ENCODE peak calls at places on chromosomes 4 and X, in four cellular contexts. U is GM12878, L is endothelial cell of umbilical vein, Y is K562. A is an unnamed sample.

GRCh38 chr4:82519072-82519471 is 42.7 kb downstream of the TMEM150C start:
- DNase-seq in U (no peak), L (peak), Y (no peak), A (no peak)

GRCh38 chr4:186105721-186106335 is 1.3 kb downstream of the FAM149A start:
- DNase-seq in U (no peak), L (no peak), Y (no peak), A (no peak)

GRCh38 chr4:102759835-102760644 is 728 bp downstream of the MANBA start:
- DNase-seq in U (peak), L (no peak), Y (no peak), A (peak)

GRCh38 chr4:165873298-165874071 is 448 bp downstream of the TLL1 start:
- DNase-seq in U (no peak), L (no peak), Y (no peak), A (no peak)

GRCh38 chr4:152415980-152416379 is 119.9 kb downstream of the FBXW7 start:
- DNase-seq in U (no peak), L (no peak), Y (no peak), A (no peak)

GRCh38 chr4:12041828-12042227 is 613.1 kb upstream of the HS3ST1 start:
- DNase-seq in U (no peak), L (no peak), Y (peak), A (peak)

GRCh38 chrX:29196501-29196900 is 609.3 kb downstream of the IL1RAPL1 start:
- DNase-seq in U (no peak), L (no peak), Y (no peak), A (no peak)

GRCh38 chr4:22962186-22962786 is 269.5 kb downstream of the GBA3 start:
- DNase-seq in U (no peak), L (no peak), Y (peak), A (peak)

GRCh38 chr4:45566896-45567603 is 556.8 kb downstream of the GABRG1 start:
- DNase-seq in U (no peak), L (no peak), Y (no peak), A (no peak)

GRCh38 chr4:10625130-10625529 is 59.4 kb downstream of the CLNK start:
- DNase-seq in U (no peak), L (no peak), Y (no peak), A (no peak)

GRCh38 chrX:134026732-134027311 is 41.4 kb upstream of the GPC3 start:
- DNase-seq in U (no peak), L (peak), Y (peak), A (peak)

GRCh38 chr4:119897260-119897659 is 169.4 kb downstream of the MAD2L1 start:
- DNase-seq in U (no peak), L (no peak), Y (no peak), A (no peak)

GRCh38 chr4:182448281-182449151 is 205.3 kb downstream of the TENM3 start:
- DNase-seq in U (no peak), L (peak), Y (peak), A (no peak)

GRCh38 chr4:170887396-170887795 is 797.6 kb upstream of the AADAT start:
- DNase-seq in U (no peak), L (no peak), Y (no peak), A (no peak)

GRCh38 chrX:13651150-13651549 is 1.8 kb upstream of the TCEANC start:
- DNase-seq in U (no peak), L (no peak), Y (no peak), A (no peak)

GRCh38 chrX:69362354-69362753 is 141.8 kb upstream of the NALF2 start:
- DNase-seq in U (no peak), L (no peak), Y (no peak), A (no peak)

GRCh38 chr4:27055226-27055760 is 194.7 kb downstream of the STIM2 start:
- DNase-seq in U (no peak), L (no peak), Y (no peak), A (no peak)

GRCh38 chr4:34170941-34171340 is 2073.4 kb downstream of the ARAP2 start:
- DNase-seq in U (no peak), L (no peak), Y (no peak), A (no peak)

GRCh38 chrX:88655460-88655859 is 91.6 kb upstream of the CPXCR1 start:
- DNase-seq in U (no peak), L (no peak), Y (no peak), A (no peak)

GRCh38 chr4:20368926-20369325 is 117.2 kb downstream of the SLIT2 start:
- DNase-seq in U (no peak), L (no peak), Y (no peak), A (no peak)

GRCh38 chr4:121717680-121718237 is 21.0 kb upstream of the ANXA5 start:
- DNase-seq in U (no peak), L (no peak), Y (no peak), A (no peak)

DNA sequence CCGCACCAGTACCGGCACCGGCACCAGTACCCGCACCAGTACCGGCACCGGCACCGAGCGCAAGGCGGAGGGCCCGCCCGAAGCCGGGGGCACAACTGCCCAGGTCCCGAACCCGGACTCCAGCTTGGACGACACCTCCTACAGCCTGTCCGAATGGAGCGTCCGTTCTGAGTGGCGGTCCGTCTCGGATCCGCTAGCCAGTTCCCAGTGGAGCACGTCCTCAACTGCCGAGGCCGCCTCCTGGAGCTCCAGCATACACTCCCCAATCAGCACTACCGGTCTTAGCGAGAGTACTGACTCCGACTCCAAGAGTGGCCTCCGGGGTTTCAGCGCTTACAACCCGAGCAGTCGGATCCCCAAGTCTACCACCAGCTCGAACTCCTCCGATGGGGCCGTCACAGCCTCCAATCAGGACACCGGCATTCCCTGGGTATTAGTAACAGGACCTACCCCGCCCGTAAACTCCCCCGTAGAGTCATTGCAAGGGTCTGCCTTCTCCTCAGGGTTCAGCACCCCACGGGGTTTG is 885 bp upstream of the MAOA start:
- DNase-seq in U (no peak), L (peak), Y (no peak), A (no peak)
- TF ChIP-seq POLR2A in U (no peak), L (no peak), Y (no peak), A (no peak)

GRCh38 chr4:184097240-184097619 is 120.4 kb downstream of the ENPP6 start:
- DNase-seq in U (no peak), L (no peak), Y (peak), A (no peak)
- TF ChIP-seq MYC in U (no peak), L (no peak), Y (no peak), A (no peak)

DNA sequence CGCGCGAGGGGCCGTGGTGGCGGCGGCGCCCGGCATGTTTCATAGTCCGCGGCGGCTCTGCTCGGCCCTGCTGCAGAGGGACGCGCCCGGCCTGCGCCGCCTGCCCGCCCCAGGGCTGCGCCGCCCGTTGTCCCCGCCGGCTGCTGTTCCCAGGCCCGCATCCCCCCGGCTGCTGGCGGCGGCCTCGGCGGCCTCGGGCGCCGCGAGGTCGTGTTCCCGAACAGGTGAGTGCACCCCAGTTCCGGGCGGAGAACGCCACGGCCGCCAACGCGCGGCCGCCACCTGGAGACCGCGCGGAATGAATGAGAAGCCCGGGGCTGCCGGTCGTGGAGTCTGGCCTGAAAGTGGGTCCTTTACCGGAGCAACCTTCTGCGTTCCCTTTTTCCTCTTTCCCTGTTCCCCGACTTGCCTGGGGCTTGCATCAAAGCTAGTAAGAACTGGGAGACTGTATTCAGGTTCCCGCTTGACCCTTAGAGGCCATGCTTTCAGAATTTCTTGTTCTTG is 419 bp downstream of the NOCT start:
- DNase-seq in U (no peak), L (peak), Y (no peak), A (peak)
- TF ChIP-seq POLR2A in U (no peak), L (no peak), Y (no peak), A (no peak)

GRCh38 chrX:118655561-118656246 is 71.7 kb upstream of the IL13RA1 start:
- DNase-seq in U (no peak), L (no peak), Y (no peak), A (no peak)
- TF ChIP-seq MYC in U (no peak), L (no peak), Y (no peak), A (no peak)

GRCh38 chr4:48680848-48681568 is 99.1 kb downstream of the FRYL start:
- DNase-seq in U (no peak), L (no peak), Y (peak), A (no peak)
- TF ChIP-seq POLR2A in U (no peak), L (no peak), Y (no peak), A (no peak)

GRCh38 chr4:28360681-28361080 is 1500.0 kb downstream of the STIM2 start:
- DNase-seq in U (no peak), L (no peak), Y (no peak), A (peak)

GRCh38 chr4:28362169-28362568 is 1501.5 kb downstream of the STIM2 start:
- DNase-seq in U (no peak), L (no peak), Y (no peak), A (no peak)

GRCh38 chr4:28354874-28355273 is 1494.2 kb downstream of the STIM2 start:
- DNase-seq in U (no peak), L (no peak), Y (no peak), A (no peak)

DNA sequence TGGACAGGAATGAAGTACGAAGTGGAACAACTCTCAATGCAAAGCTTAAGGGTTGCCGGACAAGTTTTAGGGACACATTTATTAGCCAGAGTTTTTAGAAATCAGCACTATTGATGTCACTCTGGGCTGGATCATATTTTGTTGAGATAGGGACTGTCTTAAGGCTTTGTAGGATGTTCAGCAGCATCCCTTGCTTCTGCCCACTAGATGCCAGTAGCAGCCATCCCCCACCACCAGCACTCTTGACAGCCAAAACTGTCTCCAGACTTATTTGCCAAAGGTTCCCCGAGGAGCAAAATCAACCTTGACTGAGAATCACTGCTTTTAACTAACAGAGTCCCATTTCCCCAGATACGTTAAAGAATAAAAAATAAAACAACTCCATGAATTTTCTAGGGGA is 1497.3 kb downstream of the STIM2 start:
- DNase-seq in U (no peak), L (no peak), Y (no peak), A (no peak)
- TF ChIP-seq MYC in U (no peak), L (no peak), Y (no peak), A (no peak)

GRCh38 chrX:2608638-2609430 is 82.3 kb upstream of the CD99 start:
- DNase-seq in U (no peak), L (peak), Y (peak), A (peak)
- TF ChIP-seq POLR2A in U (peak), L (peak), Y (peak), A (peak)

GRCh38 chr4:89722517-89722916 is 114.4 kb downstream of the SNCA start:
- DNase-seq in U (no peak), L (no peak), Y (no peak), A (no peak)

GRCh38 chr4:89719536-89719935 is 117.4 kb downstream of the SNCA start:
- DNase-seq in U (no peak), L (no peak), Y (no peak), A (no peak)

GRCh38 chr4:89727236-89727635 is 109.7 kb downstream of the SNCA start:
- DNase-seq in U (no peak), L (no peak), Y (no peak), A (no peak)

GRCh38 chr4:89724716-89725115 is 112.2 kb downstream of the SNCA start:
- DNase-seq in U (no peak), L (peak), Y (no peak), A (no peak)

GRCh38 chr4:89723096-89723495 is 113.9 kb downstream of the SNCA start:
- DNase-seq in U (no peak), L (peak), Y (no peak), A (no peak)
- TF ChIP-seq MYC in U (no peak), L (no peak), Y (no peak), A (no peak)

A was measured in NB4.